ENCODE peak calls at places on chromosomes 6 and 20, in ten cellular contexts. U, Z, Q, T, I, O, M, C, S and D are unnamed samples.

GRCh38 chr6:2047855-2048254 is 197.6 kb downstream of the GMDS start:
- DNase-seq in U (no peak), Z (no peak), Q (no peak), T (no peak), I (no peak), O (no peak), M (no peak), C (no peak), S (no peak), D (peak; percentile 8)

GRCh38 chr6:137341721-137342195 is 122.6 kb upstream of the IFNGR1 start:
- DNase-seq in U (no peak), Z (peak; percentile 69), Q (peak; percentile 41), T (no peak), I (peak; percentile 4), O (peak; percentile 28), M (peak; percentile 84), C (no peak), S (no peak), D (peak; percentile 10)

GRCh38 chr6:61842005-61842404 is 444.0 kb downstream of the KHDRBS2 start:
- DNase-seq in U (no peak), Z (no peak), Q (no peak), T (no peak), I (no peak), O (no peak), M (no peak), C (no peak), S (no peak), D (no peak)

GRCh38 chr6:165825416-165825815 is 162.4 kb upstream of the PDE10A start:
- DNase-seq in U (no peak), Z (no peak), Q (no peak), T (no peak), I (no peak), O (no peak), M (no peak), C (no peak), S (no peak), D (no peak)

GRCh38 chr6:97077380-97077779 is 152.9 kb downstream of the KLHL32 start:
- DNase-seq in U (no peak), Z (no peak), Q (no peak), T (no peak), I (no peak), O (no peak), M (no peak), C (no peak), S (no peak), D (peak; percentile 7)

GRCh38 chr6:36368921-36369880 is 18.3 kb downstream of the ETV7 start:
- DNase-seq in U (no peak), Z (peak; percentile 79), Q (no peak), T (no peak), I (peak; percentile 91), O (no peak), M (peak; percentile 27), C (peak; percentile 91), S (no peak), D (peak; percentile 80)

GRCh38 chr6:141562801-141563763 is 569.6 kb upstream of the GJE1 start:
- DNase-seq in U (no peak), Z (no peak), Q (peak; percentile 71), T (no peak), I (peak; percentile 48), O (peak; percentile 44), M (peak; percentile 76), C (peak; percentile 35), S (peak; percentile 66), D (peak; percentile 96)

GRCh38 chr20:35447082-35447789 is 8.2 kb upstream of the CEP250 start:
- DNase-seq in U (peak; percentile 90), Z (peak; percentile 20), Q (peak; percentile 81), T (peak; percentile 97), I (peak; percentile 73), O (peak; percentile 72), M (peak; percentile 86), C (peak; percentile 79), S (peak; percentile 81), D (peak; percentile 85)

GRCh38 chr6:106927531-106928398 is 46.8 kb downstream of the CD24 start:
- DNase-seq in U (no peak), Z (no peak), Q (no peak), T (peak; percentile 29), I (no peak), O (no peak), M (no peak), C (peak; percentile 49), S (peak; percentile 56), D (peak; percentile 52)

GRCh38 chr20:12966468-12967085 is 42.2 kb upstream of the SPTLC3 start:
- DNase-seq in U (no peak), Z (peak; percentile 10), Q (no peak), T (no peak), I (peak; percentile 11), O (no peak), M (no peak), C (peak; percentile 40), S (no peak), D (peak; percentile 70)

GRCh38 chr6:15244605-15245360 is 1.1 kb upstream of the JARID2 start:
- DNase-seq in U (peak; percentile 99), Z (no peak), Q (peak; percentile 60), T (peak; percentile 93), I (peak; percentile 73), O (peak; percentile 19), M (peak; percentile 62), C (peak; percentile 39), S (peak; percentile 46), D (peak; percentile 76)

GRCh38 chr6:18380165-18380564 is 7.0 kb upstream of the RNF144B start:
- DNase-seq in U (no peak), Z (no peak), Q (no peak), T (no peak), I (no peak), O (no peak), M (no peak), C (no peak), S (no peak), D (no peak)

GRCh38 chr6:157335829-157336228 is 12.5 kb upstream of the TMEM242 start:
- DNase-seq in U (no peak), Z (peak; percentile 57), Q (no peak), T (no peak), I (no peak), O (no peak), M (no peak), C (no peak), S (no peak), D (no peak)

GRCh38 chr6:111487656-111488055 is 4.6 kb upstream of the REV3L start:
- DNase-seq in U (no peak), Z (no peak), Q (no peak), T (no peak), I (no peak), O (no peak), M (no peak), C (peak; percentile 74), S (no peak), D (peak; percentile 81)

GRCh38 chr6:31834704-31835375 is 7.3 kb downstream of the HSPA1B start:
- DNase-seq in U (peak; percentile 91), Z (no peak), Q (peak; percentile 81), T (peak; percentile 96), I (peak; percentile 67), O (peak; percentile 65), M (peak; percentile 67), C (peak; percentile 55), S (peak; percentile 65), D (no peak)

GRCh38 chr6:142294681-142295080 is 7.1 kb upstream of the ADGRG6 start:
- DNase-seq in U (no peak), Z (no peak), Q (no peak), T (no peak), I (no peak), O (no peak), M (no peak), C (no peak), S (no peak), D (no peak)

GRCh38 chr20:57680131-57680716 is 29.6 kb downstream of the PMEPA1 start:
- DNase-seq in U (no peak), Z (no peak), Q (no peak), T (no peak), I (no peak), O (no peak), M (no peak), C (no peak), S (no peak), D (no peak)

GRCh38 chr6:129519750-129520149 is 190.2 kb downstream of the ARHGAP18 start:
- DNase-seq in U (no peak), Z (no peak), Q (no peak), T (no peak), I (no peak), O (no peak), M (no peak), C (no peak), S (no peak), D (no peak)

GRCh38 chr20:33401922-33402369 is 627 bp upstream of the CDK5RAP1 start:
- DNase-seq in U (no peak), Z (no peak), Q (no peak), T (no peak), I (no peak), O (no peak), M (no peak), C (no peak), S (no peak), D (peak; percentile 29)

GRCh38 chr6:139449611-139450000 is 75.2 kb upstream of the CITED2 start:
- DNase-seq in U (no peak), Z (no peak), Q (no peak), T (no peak), I (peak; percentile 22), O (no peak), M (no peak), C (peak; percentile 8), S (no peak), D (peak; percentile 71)

GRCh38 chr6:39263299-39264037 is 34.2 kb upstream of the KCNK5 start:
- DNase-seq in U (no peak), Z (no peak), Q (no peak), T (no peak), I (no peak), O (no peak), M (no peak), C (no peak), S (no peak), D (no peak)

GRCh38 chr6:113291751-113292445 is 565.2 kb upstream of the MARCKS start:
- DNase-seq in U (no peak), Z (no peak), Q (no peak), T (no peak), I (no peak), O (no peak), M (no peak), C (no peak), S (no peak), D (peak; percentile 25)

GRCh38 chr6:154786144-154786868 is 53.1 kb downstream of the SCAF8 start:
- DNase-seq in U (no peak), Z (no peak), Q (no peak), T (no peak), I (no peak), O (no peak), M (no peak), C (no peak), S (no peak), D (no peak)

GRCh38 chr6:124007266-124007665 is 203.6 kb downstream of the NKAIN2 start:
- DNase-seq in U (no peak), Z (no peak), Q (no peak), T (no peak), I (no peak), O (no peak), M (no peak), C (no peak), S (no peak), D (no peak)

GRCh38 chr6:154127638-154128037 is 88.6 kb downstream of the OPRM1 start:
- DNase-seq in U (no peak), Z (no peak), Q (no peak), T (no peak), I (no peak), O (no peak), M (no peak), C (no peak), S (no peak), D (no peak)

GRCh38 chr6:141048451-141048850 is 1084.3 kb upstream of the GJE1 start:
- DNase-seq in U (no peak), Z (no peak), Q (no peak), T (no peak), I (no peak), O (no peak), M (no peak), C (peak; percentile 61), S (no peak), D (no peak)

GRCh38 chr6:97726378-97726777 is 443.4 kb upstream of the MMS22L start:
- DNase-seq in U (no peak), Z (no peak), Q (no peak), T (no peak), I (no peak), O (no peak), M (no peak), C (no peak), S (peak; percentile 20), D (no peak)

GRCh38 chr20:36607586-36608387 is 2.2 kb downstream of the RAB5IF start:
- DNase-seq in U (no peak), Z (no peak), Q (no peak), T (no peak), I (no peak), O (no peak), M (no peak), C (peak; percentile 6), S (no peak), D (no peak)